ENCODE peak calls at places on chromosomes 12 and 14, in eight cellular contexts. C is Panc1, S is choroid plexus epithelial cell, N is ACHN, M is amniotic stem cell, X is HFF-Myc, L is mucosa of gallbladder, Q is astrocyte. Z is an unnamed sample.

GRCh38 chr14:104423715-104424405 is 155.7 kb upstream of the C14orf180 start:
- DNase-seq in X (no peak), N (no peak), S (no peak), M (no peak), Q (no peak), L (no peak), C (no peak), Z (no peak)

GRCh38 chr14:104967414-104968152 is 10.6 kb downstream of the AHNAK2 start:
- DNase-seq in N (no peak), M (peak), S (peak), L (no peak), X (no peak), C (no peak), Q (peak), Z (peak)

GRCh38 chr12:90102957-90103652 is 394.5 kb upstream of the ATP2B1 start:
- DNase-seq in L (no peak), M (peak), N (peak), S (peak), C (no peak), Q (peak), X (no peak), Z (peak)

GRCh38 chr12:50057896-50058670 is 687 bp downstream of the ASIC1 start:
- DNase-seq in N (no peak), L (no peak), M (no peak), S (no peak), Q (no peak), C (no peak), X (no peak), Z (no peak)

GRCh38 chr12:124441443-124442190 is 125.8 kb downstream of the NCOR2 start:
- DNase-seq in X (no peak), S (peak), L (no peak), N (no peak), M (peak), C (no peak), Q (peak), Z (peak)

GRCh38 chr14:54848910-54849309 is 53.7 kb downstream of the GCH1 start:
- DNase-seq in C (no peak), M (no peak), N (no peak), X (no peak), L (no peak), S (no peak), Q (no peak), Z (no peak)

GRCh38 chr14:104120281-104120741 is 18.1 kb upstream of the KIF26A start:
- DNase-seq in M (no peak), N (no peak), S (no peak), X (no peak), L (no peak), Q (no peak), C (no peak), Z (no peak)

GRCh38 chr12:59431266-59431665 is 164.6 kb upstream of the SLC16A7 start:
- DNase-seq in Q (no peak), X (no peak), L (no peak), S (peak), N (peak), C (no peak), M (no peak), Z (peak)

GRCh38 chr14:53295985-53296582 is 143.0 kb upstream of the DDHD1 start:
- DNase-seq in L (no peak), N (peak), X (no peak), C (peak), Q (peak), S (peak), M (no peak), Z (peak)

GRCh38 chr14:101776315-101776714 is 14.8 kb downstream of the PPP2R5C start:
- DNase-seq in S (no peak), M (no peak), L (no peak), Q (no peak), N (no peak), X (no peak), C (no peak), Z (no peak)

GRCh38 chr12:56723889-56724659 is 1.0 kb downstream of the NACA start:
- DNase-seq in N (peak), M (peak), L (peak), C (no peak), S (peak), Q (peak), X (no peak), Z (peak)

GRCh38 chr12:28909291-28909690 is 239.8 kb upstream of the FAR2 start:
- DNase-seq in L (no peak), M (peak), Q (peak), C (no peak), X (no peak), S (peak), N (no peak), Z (no peak)

GRCh38 chr14:67464377-67464776 is 24.1 kb downstream of the TMEM229B start:
- DNase-seq in X (no peak), C (no peak), M (no peak), N (no peak), Q (no peak), L (no peak), S (no peak), Z (no peak)

GRCh38 chr14:75568141-75568540 is 10.3 kb upstream of the FLVCR2 start:
- DNase-seq in N (no peak), X (no peak), Q (no peak), C (no peak), S (no peak), L (no peak), M (no peak), Z (no peak)

GRCh38 chr14:74671789-74672188 is 41.1 kb downstream of the AREL1 start:
- DNase-seq in C (peak), S (peak), Q (peak), M (peak), X (no peak), L (no peak), N (peak), Z (peak)

GRCh38 chr12:106097011-106097410 is 41.7 kb downstream of the NUAK1 start:
- DNase-seq in M (no peak), Q (no peak), C (no peak), L (no peak), X (no peak), S (no peak), N (no peak), Z (peak)

GRCh38 chr12:113341535-113341934 is 6.6 kb upstream of the SLC8B1 start:
- DNase-seq in L (no peak), S (no peak), M (no peak), Q (no peak), X (no peak), N (no peak), C (no peak), Z (no peak)

GRCh38 chr12:64180951-64181350 is 41.1 kb downstream of the KICS2 start:
- DNase-seq in S (peak), M (peak), L (no peak), C (peak), Q (peak), N (peak), X (no peak), Z (peak)

GRCh38 chr12:122363782-122364181 is 58.7 kb downstream of the CLIP1 start:
- DNase-seq in M (no peak), C (no peak), X (no peak), S (no peak), L (no peak), N (no peak), Q (no peak), Z (peak)

GRCh38 chr14:55267816-55268215 is 3.4 kb upstream of the FBXO34 start:
- DNase-seq in Q (no peak), S (peak), C (no peak), X (no peak), N (peak), L (no peak), M (no peak), Z (no peak)

GRCh38 chr12:11652351-11653040 is 3.0 kb downstream of the ETV6 start:
- DNase-seq in N (peak), S (peak), M (no peak), X (no peak), Q (peak), C (no peak), L (peak), Z (peak)

GRCh38 chr12:23084236-23084995 is 459.4 kb downstream of the ETNK1 start:
- DNase-seq in C (no peak), Q (peak), X (peak), N (peak), L (no peak), S (peak), M (no peak), Z (peak)

GRCh38 chr12:31599053-31599452 is 8.1 kb upstream of the DENND5B start:
- DNase-seq in X (no peak), S (no peak), L (no peak), M (no peak), C (no peak), N (no peak), Q (no peak), Z (no peak)

GRCh38 chr12:42756841-42757661 is 167.5 kb upstream of the PRICKLE1 start:
- DNase-seq in N (peak), Q (peak), C (no peak), M (peak), L (peak), X (no peak), S (peak), Z (peak)

GRCh38 chr14:26598081-26598671 is 343 bp upstream of the NOVA1 start:
- DNase-seq in C (no peak), M (peak), N (peak), Q (peak), S (peak), L (peak), X (no peak), Z (peak)

GRCh38 chr14:104178279-104178678 is 39.9 kb downstream of the KIF26A start:
- DNase-seq in S (no peak), C (no peak), M (no peak), N (no peak), Q (no peak), X (no peak), L (no peak), Z (no peak)

GRCh38 chr12:89884365-89884915 is 175.8 kb upstream of the ATP2B1 start:
- DNase-seq in L (no peak), S (peak), N (no peak), C (no peak), X (no peak), Q (no peak), M (no peak), Z (no peak)

GRCh38 chr14:71675902-71676291 is 256.3 kb upstream of the RGS6 start:
- DNase-seq in N (no peak), X (no peak), Q (no peak), M (no peak), S (no peak), L (no peak), C (no peak), Z (no peak)

GRCh38 chr12:69688496-69689427 is 10.3 kb downstream of the BEST3 start:
- DNase-seq in S (peak), Q (peak), C (peak), N (peak), M (peak), L (peak), X (peak), Z (peak)

GRCh38 chr12:108253540-108253939 is 85.6 kb downstream of the CMKLR1 start:
- DNase-seq in S (peak), N (no peak), M (no peak), C (no peak), Q (no peak), X (no peak), L (no peak), Z (no peak)

Z was measured in mesenchymal stem cell.